ENCODE peak calls at places on chromosomes 5 and 9, in five cellular contexts. One of them, this sample, is unnamed.

GRCh38 chr5:92455011-92455410 is 1071.9 kb upstream of the ARRDC3 start:
- DNase-seq in NCI-H510A: no peak
- DNase-seq in activated CD4-positive, alpha-beta memory T cell treated with anti-CD3 and anti-CD28 coated beads for 36 hours: no peak
- DNase-seq in non-pigmented ciliary epithelial cell: no peak
- DNase-seq in AG10803: no peak
- DNase-seq in this sample: no peak

GRCh38 chr5:141492168-141492885 is 3.4 kb downstream of the PCDHGC5 start:
- DNase-seq in non-pigmented ciliary epithelial cell: no peak
- DNase-seq in AG10803: no peak
- DNase-seq in activated CD4-positive, alpha-beta memory T cell treated with anti-CD3 and anti-CD28 coated beads for 36 hours: peak; percentile 30
- DNase-seq in NCI-H510A: no peak
- DNase-seq in this sample: no peak

GRCh38 chr9:121225240-121225639 is 23.6 kb upstream of the RAB14 start:
- DNase-seq in AG10803: no peak
- DNase-seq in non-pigmented ciliary epithelial cell: no peak
- DNase-seq in activated CD4-positive, alpha-beta memory T cell treated with anti-CD3 and anti-CD28 coated beads for 36 hours: no peak
- DNase-seq in NCI-H510A: no peak
- DNase-seq in this sample: no peak

GRCh38 chr5:132753135-132753987 is 6.1 kb downstream of the CCNI2 start:
- DNase-seq in NCI-H510A: peak; percentile 16
- DNase-seq in activated CD4-positive, alpha-beta memory T cell treated with anti-CD3 and anti-CD28 coated beads for 36 hours: peak; percentile 47
- DNase-seq in AG10803: no peak
- DNase-seq in non-pigmented ciliary epithelial cell: no peak
- DNase-seq in this sample: no peak

GRCh38 chr9:124012368-124013262 is 1.0 kb downstream of the LHX2 start:
- DNase-seq in non-pigmented ciliary epithelial cell: no peak
- DNase-seq in AG10803: no peak
- DNase-seq in activated CD4-positive, alpha-beta memory T cell treated with anti-CD3 and anti-CD28 coated beads for 36 hours: no peak
- DNase-seq in NCI-H510A: no peak
- DNase-seq in this sample: no peak

GRCh38 chr9:472676-473075 is 258.0 kb downstream of the DOCK8 start:
- DNase-seq in activated CD4-positive, alpha-beta memory T cell treated with anti-CD3 and anti-CD28 coated beads for 36 hours: no peak
- DNase-seq in AG10803: no peak
- DNase-seq in NCI-H510A: no peak
- DNase-seq in non-pigmented ciliary epithelial cell: no peak
- DNase-seq in this sample: no peak

GRCh38 chr5:83711982-83712601 is 8.6 kb downstream of the HAPLN1 start:
- DNase-seq in non-pigmented ciliary epithelial cell: no peak
- DNase-seq in AG10803: peak; percentile 36
- DNase-seq in activated CD4-positive, alpha-beta memory T cell treated with anti-CD3 and anti-CD28 coated beads for 36 hours: no peak
- DNase-seq in NCI-H510A: no peak
- DNase-seq in this sample: peak; percentile 38

GRCh38 chr5:132557425-132557805 is 638 bp downstream of the RAD50 start:
- DNase-seq in non-pigmented ciliary epithelial cell: no peak
- DNase-seq in AG10803: peak; percentile 48
- DNase-seq in NCI-H510A: no peak
- DNase-seq in activated CD4-positive, alpha-beta memory T cell treated with anti-CD3 and anti-CD28 coated beads for 36 hours: peak; percentile 46
- DNase-seq in this sample: peak; percentile 40

GRCh38 chr5:133912951-133913350 is 55.5 kb downstream of the C5orf15 start:
- DNase-seq in AG10803: no peak
- DNase-seq in NCI-H510A: no peak
- DNase-seq in non-pigmented ciliary epithelial cell: no peak
- DNase-seq in activated CD4-positive, alpha-beta memory T cell treated with anti-CD3 and anti-CD28 coated beads for 36 hours: no peak
- DNase-seq in this sample: no peak

This sample was measured in GM03348.